ENCODE peak calls at places on chromosome X, in four cellular contexts. One of them, this sample, is unnamed.

GRCh38 chrX:44675364-44676024 is 132.8 kb upstream of the FUNDC1 start:
- DNase-seq in astrocyte of the cerebellum: peak; percentile 76
- DNase-seq in IMR-90: peak; percentile 91
- DNase-seq in pancreas: peak; percentile 12
- DNase-seq in this sample: peak; percentile 91

GRCh38 chrX:30735839-30736238 is 82.6 kb downstream of the GK start:
- DNase-seq in astrocyte of the cerebellum: peak; percentile 40
- DNase-seq in pancreas: no peak
- DNase-seq in IMR-90: peak; percentile 56
- DNase-seq in this sample: no peak

GRCh38 chrX:41180194-41180902 is 95.1 kb downstream of the USP9X start:
- DNase-seq in pancreas: peak; percentile 5
- DNase-seq in IMR-90: peak; percentile 77
- DNase-seq in astrocyte of the cerebellum: peak; percentile 55
- DNase-seq in this sample: peak; percentile 27

GRCh38 chrX:53261573-53261972 is 19.8 kb downstream of the IQSEC2 start:
- DNase-seq in IMR-90: no peak
- DNase-seq in pancreas: no peak
- DNase-seq in astrocyte of the cerebellum: no peak
- DNase-seq in this sample: no peak

GRCh38 chrX:16012250-16012649 is 111.1 kb upstream of the GRPR start:
- DNase-seq in pancreas: no peak
- DNase-seq in IMR-90: no peak
- DNase-seq in astrocyte of the cerebellum: no peak
- DNase-seq in this sample: no peak

GRCh38 chrX:107818900-107819521 is 6.7 kb upstream of the MID2 start:
- DNase-seq in astrocyte of the cerebellum: no peak
- DNase-seq in IMR-90: no peak
- DNase-seq in pancreas: no peak
- DNase-seq in this sample: no peak

GRCh38 chrX:32483534-32484136 is 727.7 kb downstream of the DMD start:
- DNase-seq in pancreas: no peak
- DNase-seq in IMR-90: no peak
- DNase-seq in astrocyte of the cerebellum: no peak
- DNase-seq in this sample: no peak

GRCh38 chrX:151722241-151722846 is 6.5 kb downstream of the FATE1 start:
- DNase-seq in astrocyte of the cerebellum: no peak
- DNase-seq in pancreas: no peak
- DNase-seq in IMR-90: no peak
- DNase-seq in this sample: no peak

GRCh38 chrX:98357146-98357545 is 1473.4 kb downstream of the RPA4 start:
- DNase-seq in IMR-90: no peak
- DNase-seq in pancreas: no peak
- DNase-seq in astrocyte of the cerebellum: no peak
- DNase-seq in this sample: no peak

GRCh38 chrX:42930951-42931350 is 153.0 kb upstream of the PPP1R2C start:
- DNase-seq in pancreas: no peak
- DNase-seq in IMR-90: no peak
- DNase-seq in astrocyte of the cerebellum: no peak
- DNase-seq in this sample: no peak

GRCh38 chrX:152259150-152259549 is 120.8 kb upstream of the MAGEA10 start:
- DNase-seq in IMR-90: no peak
- DNase-seq in astrocyte of the cerebellum: no peak
- DNase-seq in pancreas: no peak
- DNase-seq in this sample: no peak

GRCh38 chrX:68929332-68930150 is 100.7 kb downstream of the EFNB1 start:
- DNase-seq in IMR-90: peak; percentile 85
- DNase-seq in astrocyte of the cerebellum: peak; percentile 58
- DNase-seq in pancreas: no peak
- DNase-seq in this sample: peak; percentile 45

GRCh38 chrX:97229318-97229717 is 345.6 kb downstream of the RPA4 start:
- DNase-seq in pancreas: no peak
- DNase-seq in IMR-90: no peak
- DNase-seq in astrocyte of the cerebellum: no peak
- DNase-seq in this sample: no peak

GRCh38 chrX:10356979-10357378 is 200.2 kb downstream of the CLCN4 start:
- DNase-seq in pancreas: no peak
- DNase-seq in IMR-90: peak; percentile 58
- DNase-seq in astrocyte of the cerebellum: peak; percentile 28
- DNase-seq in this sample: no peak

GRCh38 chrX:36334508-36335015 is 415.0 kb downstream of the CFAP47 start:
- DNase-seq in IMR-90: no peak
- DNase-seq in astrocyte of the cerebellum: no peak
- DNase-seq in pancreas: no peak
- DNase-seq in this sample: no peak

GRCh38 chrX:63330681-63331080 is 20.5 kb downstream of the SPIN4 start:
- DNase-seq in IMR-90: no peak
- DNase-seq in pancreas: no peak
- DNase-seq in astrocyte of the cerebellum: no peak
- DNase-seq in this sample: no peak

GRCh38 chrX:45712067-45712466 is 511.4 kb upstream of the DIPK2B start:
- DNase-seq in IMR-90: peak; percentile 65
- DNase-seq in astrocyte of the cerebellum: no peak
- DNase-seq in pancreas: no peak
- DNase-seq in this sample: no peak

GRCh38 chrX:13048265-13048664 is 3.8 kb upstream of the FAM9C start:
- DNase-seq in pancreas: no peak
- DNase-seq in IMR-90: peak; percentile 65
- DNase-seq in astrocyte of the cerebellum: no peak
- DNase-seq in this sample: peak; percentile 72

GRCh38 chrX:83845397-83845796 is 15.5 kb upstream of the CYLC1 start:
- DNase-seq in astrocyte of the cerebellum: no peak
- DNase-seq in pancreas: no peak
- DNase-seq in IMR-90: peak; percentile 22
- DNase-seq in this sample: no peak

GRCh38 chrX:112888916-112889315 is 48.3 kb upstream of the AMOT start:
- DNase-seq in IMR-90: no peak
- DNase-seq in pancreas: no peak
- DNase-seq in astrocyte of the cerebellum: no peak
- DNase-seq in this sample: no peak

GRCh38 chrX:120617996-120618630 is 11.7 kb downstream of the C1GALT1C1 start:
- DNase-seq in IMR-90: no peak
- DNase-seq in astrocyte of the cerebellum: no peak
- DNase-seq in pancreas: no peak
- DNase-seq in this sample: no peak

GRCh38 chrX:39815621-39816020 is 282.1 kb downstream of the BCOR start:
- DNase-seq in astrocyte of the cerebellum: no peak
- DNase-seq in pancreas: no peak
- DNase-seq in IMR-90: peak; percentile 7
- DNase-seq in this sample: no peak

GRCh38 chrX:9662148-9662547 is 103.5 kb downstream of the GPR143 start:
- DNase-seq in pancreas: no peak
- DNase-seq in IMR-90: peak; percentile 77
- DNase-seq in astrocyte of the cerebellum: no peak
- DNase-seq in this sample: no peak

GRCh38 chrX:150893936-150894335 is 4.5 kb downstream of the CD99L2 start:
- DNase-seq in astrocyte of the cerebellum: no peak
- DNase-seq in pancreas: no peak
- DNase-seq in IMR-90: no peak
- DNase-seq in this sample: no peak

GRCh38 chrX:130120746-130121504 is 10.6 kb upstream of the ELF4 start:
- DNase-seq in astrocyte of the cerebellum: no peak
- DNase-seq in pancreas: peak; percentile 40
- DNase-seq in IMR-90: peak; percentile 71
- DNase-seq in this sample: peak; percentile 41

GRCh38 chrX:130120321-130120731 is 10.0 kb upstream of the ELF4 start:
- DNase-seq in IMR-90: no peak
- DNase-seq in pancreas: no peak
- DNase-seq in astrocyte of the cerebellum: no peak
- DNase-seq in this sample: no peak

GRCh38 chrX:130118396-130118795 is 8.1 kb upstream of the ELF4 start:
- DNase-seq in astrocyte of the cerebellum: peak; percentile 67
- DNase-seq in IMR-90: peak; percentile 81
- DNase-seq in pancreas: no peak
- DNase-seq in this sample: peak; percentile 65

GRCh38 chrX:130118941-130119640 is 8.8 kb upstream of the ELF4 start:
- DNase-seq in IMR-90: peak; percentile 72
- DNase-seq in pancreas: no peak
- DNase-seq in astrocyte of the cerebellum: no peak
- DNase-seq in this sample: no peak

DNA sequence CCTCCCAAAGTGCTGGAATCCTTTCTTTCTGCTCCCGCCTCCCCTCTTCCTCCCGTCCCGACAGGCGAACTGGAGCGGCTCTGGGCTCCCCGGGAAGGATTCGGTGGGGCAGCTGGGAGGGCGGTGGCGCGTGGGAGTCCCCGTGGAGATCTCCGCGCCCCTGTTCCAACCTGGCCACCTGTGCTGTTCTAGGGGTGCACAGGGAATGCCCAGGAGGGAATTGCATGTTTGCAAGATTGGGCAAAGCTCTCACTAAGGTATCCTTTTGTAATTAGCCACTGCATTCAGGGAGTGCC is 11.2 kb upstream of the ELF4 start:
- DNase-seq in pancreas: no peak
- DNase-seq in astrocyte of the cerebellum: no peak
- DNase-seq in IMR-90: no peak
- DNase-seq in this sample: no peak
- H3K4me3 ChIP-seq in pancreas: no peak overlapping the region
- H3K4me3 ChIP-seq in astrocyte of the cerebellum: no peak overlapping the region
- H3K4me3 ChIP-seq in IMR-90: no peak overlapping the region
- H3K4me3 ChIP-seq in this sample: no peak overlapping the region

GRCh38 chrX:154408659-154409221 is 314 bp downstream of the DNASE1L1 start:
- DNase-seq in IMR-90: no peak
- DNase-seq in pancreas: no peak
- DNase-seq in astrocyte of the cerebellum: no peak
- DNase-seq in this sample: no peak
- H3K4me3 ChIP-seq in IMR-90: peak overlapping the region; percentile 76
- H3K4me3 ChIP-seq in pancreas: no peak overlapping the region
- H3K4me3 ChIP-seq in astrocyte of the cerebellum: peak overlapping the region; percentile 45
- H3K4me3 ChIP-seq in this sample: peak overlapping the region; percentile 56

DNA sequence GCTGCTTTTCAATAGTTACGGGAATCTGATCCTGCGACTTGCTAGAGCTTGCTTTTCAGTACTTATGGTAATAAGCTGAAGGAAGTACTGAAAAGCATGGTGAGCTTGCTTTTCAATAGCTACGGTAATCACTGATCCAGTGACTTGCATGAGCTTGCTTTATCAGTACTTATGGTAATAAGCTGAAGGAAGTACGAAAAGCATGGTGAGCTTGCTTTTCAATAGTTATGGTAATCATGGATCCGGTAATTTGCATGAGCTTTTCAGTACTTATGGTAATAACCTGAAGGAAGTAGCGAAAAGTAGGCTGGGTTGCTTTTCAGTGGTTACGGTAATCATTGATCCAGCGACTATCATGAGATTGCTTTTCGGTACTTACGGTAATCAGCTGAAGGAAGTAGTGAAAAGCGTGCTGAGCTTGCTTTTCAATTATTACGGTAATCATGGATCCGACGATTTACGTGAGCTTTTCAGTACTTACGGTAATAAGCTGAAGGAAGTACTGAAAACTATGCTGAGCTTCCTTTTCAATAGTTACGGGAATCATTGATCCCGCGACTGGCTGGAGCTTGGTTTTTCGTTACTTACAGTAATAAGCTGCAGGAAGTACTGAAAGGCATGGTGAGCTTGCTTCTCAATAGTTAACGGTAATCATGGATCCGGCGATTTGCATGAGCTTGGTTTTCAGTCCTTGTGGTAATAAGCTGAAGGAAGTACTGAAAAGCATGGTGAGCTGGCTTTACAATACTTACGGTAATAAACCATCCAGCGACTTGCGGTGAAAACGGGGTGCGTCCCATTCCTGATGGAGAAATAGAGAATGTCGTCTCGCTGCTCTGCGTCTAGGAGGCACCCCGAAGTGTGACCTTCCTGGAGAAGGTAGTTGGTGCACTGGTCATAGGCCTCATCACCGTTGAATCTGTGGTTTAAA is 6.5 kb downstream of the CRLF2 start:
- DNase-seq in IMR-90: peak; percentile 59
- DNase-seq in astrocyte of the cerebellum: peak; percentile 33
- DNase-seq in pancreas: peak; percentile 17
- DNase-seq in this sample: peak; percentile 23
- H3K4me3 ChIP-seq in IMR-90: no peak overlapping the region
- H3K4me3 ChIP-seq in astrocyte of the cerebellum: peak overlapping the region; percentile 5
- H3K4me3 ChIP-seq in pancreas: no peak overlapping the region
- H3K4me3 ChIP-seq in this sample: peak overlapping the region; percentile 5

GRCh38 chrX:8204169-8204935 is 33.3 kb upstream of the VCX2 start:
- DNase-seq in astrocyte of the cerebellum: no peak
- DNase-seq in pancreas: no peak
- DNase-seq in IMR-90: no peak
- DNase-seq in this sample: no peak

DNA sequence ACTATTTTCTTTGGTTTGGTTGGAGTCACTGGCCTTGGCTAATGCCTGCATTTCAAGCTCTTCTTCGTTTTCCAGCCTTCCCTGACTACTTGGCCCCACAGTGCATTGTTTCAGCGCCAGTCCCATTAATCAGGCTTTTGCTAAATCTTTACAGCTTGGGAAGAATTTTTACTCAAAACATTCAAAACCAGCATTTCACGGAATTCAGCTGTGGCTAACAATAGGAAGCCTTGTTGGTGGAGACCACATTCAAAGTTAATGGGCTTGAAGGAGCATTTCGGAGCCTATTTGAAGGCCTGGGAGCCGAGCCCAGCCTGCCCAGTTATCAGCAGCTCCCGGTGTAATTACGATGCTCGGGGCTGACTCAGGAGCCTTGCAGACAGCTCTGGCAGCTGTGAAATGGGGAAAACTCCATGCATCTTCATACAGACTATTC is 30.8 kb upstream of the VCX2 start:
- DNase-seq in IMR-90: no peak
- DNase-seq in astrocyte of the cerebellum: peak; percentile 92
- DNase-seq in pancreas: no peak
- DNase-seq in this sample: no peak
- H3K4me3 ChIP-seq in IMR-90: no peak overlapping the region
- H3K4me3 ChIP-seq in astrocyte of the cerebellum: no peak overlapping the region
- H3K4me3 ChIP-seq in pancreas: no peak overlapping the region
- H3K4me3 ChIP-seq in this sample: no peak overlapping the region

GRCh38 chrX:48598645-48599044 is 1.4 kb downstream of the WDR13 start:
- DNase-seq in astrocyte of the cerebellum: no peak
- DNase-seq in pancreas: no peak
- DNase-seq in IMR-90: no peak
- DNase-seq in this sample: no peak
- H3K4me3 ChIP-seq in astrocyte of the cerebellum: peak overlapping the region; percentile 61
- H3K4me3 ChIP-seq in pancreas: no peak overlapping the region
- H3K4me3 ChIP-seq in IMR-90: peak overlapping the region; percentile 62
- H3K4me3 ChIP-seq in this sample: peak overlapping the region; percentile 58

GRCh38 chrX:153770606-153771175 is 6.6 kb downstream of the PLXNB3 start:
- DNase-seq in IMR-90: no peak
- DNase-seq in astrocyte of the cerebellum: no peak
- DNase-seq in pancreas: no peak
- DNase-seq in this sample: no peak
- H3K4me3 ChIP-seq in IMR-90: no peak overlapping the region
- H3K4me3 ChIP-seq in astrocyte of the cerebellum: no peak overlapping the region
- H3K4me3 ChIP-seq in pancreas: no peak overlapping the region
- H3K4me3 ChIP-seq in this sample: no peak overlapping the region

DNA sequence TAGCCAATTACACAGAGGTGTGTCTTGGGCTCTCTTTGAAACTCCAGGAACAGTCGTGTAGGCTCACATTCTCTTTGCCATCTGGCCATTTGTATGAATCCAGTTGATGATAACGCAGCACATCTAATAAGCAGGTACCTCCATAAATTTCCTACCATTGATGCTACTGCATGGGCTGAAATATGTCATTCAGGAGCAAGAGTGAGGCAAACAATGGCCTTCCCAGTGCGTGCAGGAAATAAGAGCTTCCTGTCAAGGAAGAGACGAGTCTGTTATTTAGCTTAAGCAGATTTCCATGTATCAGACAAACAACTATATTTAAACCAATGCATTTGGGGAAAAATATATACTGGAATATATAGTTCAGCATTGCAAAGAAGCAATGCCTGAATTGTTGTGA is 102.1 kb upstream of the MXRA5 start:
- DNase-seq in IMR-90: no peak
- DNase-seq in astrocyte of the cerebellum: no peak
- DNase-seq in pancreas: no peak
- DNase-seq in this sample: no peak
- H3K4me3 ChIP-seq in IMR-90: no peak overlapping the region
- H3K4me3 ChIP-seq in astrocyte of the cerebellum: no peak overlapping the region
- H3K4me3 ChIP-seq in pancreas: no peak overlapping the region
- H3K4me3 ChIP-seq in this sample: no peak overlapping the region